ENCODE peak calls at places on chromosomes 5 and 9, in ten cellular contexts. One of them, this sample, is unnamed.

GRCh38 chr9:28624771-28625170 is 1051.5 kb upstream of the C9orf72 start:
- DNase-seq in heart left ventricle: no peak
- DNase-seq in fibroblast of villous mesenchyme: no peak
- DNase-seq in tibial artery: no peak
- DNase-seq in A549: no peak
- DNase-seq in spleen: no peak
- DNase-seq in heart right ventricle: no peak
- DNase-seq in HepG2: no peak
- DNase-seq in colonic mucosa: no peak
- DNase-seq in endothelial cell: no peak
- DNase-seq in this sample: no peak

GRCh38 chr5:72427488-72428437 is 79.4 kb downstream of the ZNF366 start:
- DNase-seq in heart left ventricle: peak; percentile 53
- DNase-seq in fibroblast of villous mesenchyme: peak; percentile 76
- DNase-seq in tibial artery: no peak
- DNase-seq in A549: no peak
- DNase-seq in spleen: no peak
- DNase-seq in heart right ventricle: peak; percentile 57
- DNase-seq in HepG2: no peak
- DNase-seq in colonic mucosa: no peak
- DNase-seq in endothelial cell: no peak
- DNase-seq in this sample: no peak

GRCh38 chr9:77808750-77809079 is 160.6 kb upstream of the GNA14 start:
- DNase-seq in heart left ventricle: no peak
- DNase-seq in fibroblast of villous mesenchyme: no peak
- DNase-seq in tibial artery: no peak
- DNase-seq in A549: no peak
- DNase-seq in spleen: no peak
- DNase-seq in heart right ventricle: no peak
- DNase-seq in HepG2: peak; percentile 72
- DNase-seq in colonic mucosa: no peak
- DNase-seq in endothelial cell: no peak
- DNase-seq in this sample: no peak

GRCh38 chr5:134003957-134004625 is 684 bp downstream of the VDAC1 start:
- DNase-seq in heart left ventricle: peak; percentile 77
- DNase-seq in fibroblast of villous mesenchyme: peak; percentile 49
- DNase-seq in tibial artery: peak; percentile 84
- DNase-seq in A549: no peak
- DNase-seq in spleen: peak; percentile 95
- DNase-seq in heart right ventricle: peak; percentile 57
- DNase-seq in HepG2: no peak
- DNase-seq in colonic mucosa: peak; percentile 67
- DNase-seq in endothelial cell: no peak
- DNase-seq in this sample: peak; percentile 66

GRCh38 chr9:119005162-119005561 is 364.1 kb downstream of the BRINP1 start:
- DNase-seq in heart left ventricle: no peak
- DNase-seq in fibroblast of villous mesenchyme: no peak
- DNase-seq in tibial artery: no peak
- DNase-seq in A549: no peak
- DNase-seq in spleen: no peak
- DNase-seq in heart right ventricle: no peak
- DNase-seq in HepG2: no peak
- DNase-seq in colonic mucosa: no peak
- DNase-seq in endothelial cell: no peak
- DNase-seq in this sample: no peak

GRCh38 chr5:143405747-143406098 is 2.2 kb upstream of the NR3C1 start:
- DNase-seq in heart left ventricle: no peak
- DNase-seq in fibroblast of villous mesenchyme: no peak
- DNase-seq in tibial artery: no peak
- DNase-seq in A549: no peak
- DNase-seq in spleen: no peak
- DNase-seq in heart right ventricle: no peak
- DNase-seq in HepG2: no peak
- DNase-seq in colonic mucosa: no peak
- DNase-seq in endothelial cell: no peak
- DNase-seq in this sample: no peak

GRCh38 chr9:93576296-93577044 is at the start of gene PHF2:
- DNase-seq in heart left ventricle: peak; percentile 48
- DNase-seq in fibroblast of villous mesenchyme: no peak
- DNase-seq in tibial artery: peak; percentile 42
- DNase-seq in A549: peak; percentile 47
- DNase-seq in spleen: peak; percentile 89
- DNase-seq in heart right ventricle: no peak
- DNase-seq in HepG2: no peak
- DNase-seq in colonic mucosa: no peak
- DNase-seq in endothelial cell: no peak
- DNase-seq in this sample: peak; percentile 53

GRCh38 chr9:89712285-89712684 is 107.5 kb downstream of the GADD45G start:
- DNase-seq in heart left ventricle: no peak
- DNase-seq in fibroblast of villous mesenchyme: no peak
- DNase-seq in tibial artery: no peak
- DNase-seq in A549: no peak
- DNase-seq in spleen: no peak
- DNase-seq in heart right ventricle: no peak
- DNase-seq in HepG2: no peak
- DNase-seq in colonic mucosa: no peak
- DNase-seq in endothelial cell: no peak
- DNase-seq in this sample: no peak

GRCh38 chr9:116155700-116156045 is 2.1 kb downstream of the PAPPA start:
- DNase-seq in heart left ventricle: no peak
- DNase-seq in fibroblast of villous mesenchyme: peak; percentile 80
- DNase-seq in tibial artery: no peak
- DNase-seq in A549: no peak
- DNase-seq in spleen: no peak
- DNase-seq in heart right ventricle: no peak
- DNase-seq in HepG2: no peak
- DNase-seq in colonic mucosa: no peak
- DNase-seq in endothelial cell: no peak
- DNase-seq in this sample: no peak

GRCh38 chr5:25025836-25026235 is 381.1 kb upstream of the CDH10 start:
- DNase-seq in heart left ventricle: no peak
- DNase-seq in fibroblast of villous mesenchyme: no peak
- DNase-seq in tibial artery: no peak
- DNase-seq in A549: no peak
- DNase-seq in spleen: no peak
- DNase-seq in heart right ventricle: no peak
- DNase-seq in HepG2: no peak
- DNase-seq in colonic mucosa: no peak
- DNase-seq in endothelial cell: no peak
- DNase-seq in this sample: no peak

GRCh38 chr9:80701061-80701460 is 988.3 kb downstream of the TLE1 start:
- DNase-seq in heart left ventricle: no peak
- DNase-seq in fibroblast of villous mesenchyme: no peak
- DNase-seq in tibial artery: no peak
- DNase-seq in A549: no peak
- DNase-seq in spleen: no peak
- DNase-seq in heart right ventricle: no peak
- DNase-seq in HepG2: no peak
- DNase-seq in colonic mucosa: no peak
- DNase-seq in endothelial cell: no peak
- DNase-seq in this sample: no peak

DNA sequence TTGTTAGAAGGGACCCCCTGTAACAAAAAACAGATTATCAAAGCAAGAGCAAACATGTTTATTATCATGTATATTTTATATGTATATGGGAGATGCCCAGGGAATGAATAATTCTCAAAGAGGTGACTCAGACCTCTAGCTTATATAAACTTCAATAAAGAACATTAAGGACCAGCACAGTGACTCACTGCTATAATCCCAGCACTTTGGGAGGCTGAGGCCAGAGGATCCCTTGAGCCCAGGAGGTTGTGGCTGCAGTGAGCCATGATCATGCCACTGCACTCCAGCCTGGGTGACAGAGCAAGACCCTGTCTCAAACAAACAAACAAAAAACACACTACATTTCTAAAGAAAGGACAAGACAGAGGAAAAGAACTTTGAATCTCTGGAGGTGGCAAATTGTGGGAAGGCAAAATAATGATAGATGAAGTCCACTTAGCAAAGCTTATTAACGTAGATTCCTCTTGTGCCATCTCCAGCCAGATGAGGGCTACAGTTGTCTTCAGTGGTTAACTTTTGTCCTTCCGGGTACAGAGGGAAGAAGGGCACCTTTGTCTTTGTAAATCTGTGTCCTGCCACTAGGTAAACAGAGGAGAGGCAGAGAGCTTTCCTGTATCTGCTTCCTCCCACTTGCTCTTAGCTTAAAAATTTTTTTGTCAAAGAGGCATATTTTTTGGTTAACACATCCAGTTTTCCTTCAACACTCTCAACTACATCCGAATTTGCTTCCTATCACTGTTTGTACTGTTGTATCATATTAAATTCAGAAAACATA is 7.5 kb upstream of the RFK start:
- DNase-seq in heart left ventricle: no peak
- DNase-seq in fibroblast of villous mesenchyme: no peak
- DNase-seq in tibial artery: no peak
- DNase-seq in A549: no peak
- DNase-seq in spleen: no peak
- DNase-seq in heart right ventricle: no peak
- DNase-seq in HepG2: peak; percentile 91
- DNase-seq in colonic mucosa: peak; percentile 60
- DNase-seq in endothelial cell: no peak
- DNase-seq in this sample: no peak
- TF ChIP-seq CTCF in heart left ventricle: no peak
- TF ChIP-seq CTCF in fibroblast of villous mesenchyme: no peak
- TF ChIP-seq CTCF in tibial artery: no peak
- TF ChIP-seq CTCF in A549: no peak
- TF ChIP-seq CTCF in spleen: no peak
- TF ChIP-seq CTCF in heart right ventricle: no peak
- TF ChIP-seq CTCF in HepG2: peak; percentile 44
- TF ChIP-seq CTCF in colonic mucosa: no peak
- TF ChIP-seq CTCF in endothelial cell: no peak
- TF ChIP-seq CTCF in this sample: no peak

GRCh38 chr9:132672413-132672690 is 2.1 kb downstream of the GTF3C4 start:
- DNase-seq in heart left ventricle: no peak
- DNase-seq in fibroblast of villous mesenchyme: peak; percentile 20
- DNase-seq in tibial artery: no peak
- DNase-seq in A549: no peak
- DNase-seq in spleen: no peak
- DNase-seq in heart right ventricle: no peak
- DNase-seq in HepG2: no peak
- DNase-seq in colonic mucosa: no peak
- DNase-seq in endothelial cell: no peak
- DNase-seq in this sample: no peak
- TF ChIP-seq CTCF in heart left ventricle: no peak
- TF ChIP-seq CTCF in fibroblast of villous mesenchyme: peak; percentile 21
- TF ChIP-seq CTCF in tibial artery: no peak
- TF ChIP-seq CTCF in A549: no peak
- TF ChIP-seq CTCF in spleen: no peak
- TF ChIP-seq CTCF in heart right ventricle: no peak
- TF ChIP-seq CTCF in HepG2: no peak
- TF ChIP-seq CTCF in colonic mucosa: no peak
- TF ChIP-seq CTCF in endothelial cell: no peak
- TF ChIP-seq CTCF in this sample: no peak

DNA sequence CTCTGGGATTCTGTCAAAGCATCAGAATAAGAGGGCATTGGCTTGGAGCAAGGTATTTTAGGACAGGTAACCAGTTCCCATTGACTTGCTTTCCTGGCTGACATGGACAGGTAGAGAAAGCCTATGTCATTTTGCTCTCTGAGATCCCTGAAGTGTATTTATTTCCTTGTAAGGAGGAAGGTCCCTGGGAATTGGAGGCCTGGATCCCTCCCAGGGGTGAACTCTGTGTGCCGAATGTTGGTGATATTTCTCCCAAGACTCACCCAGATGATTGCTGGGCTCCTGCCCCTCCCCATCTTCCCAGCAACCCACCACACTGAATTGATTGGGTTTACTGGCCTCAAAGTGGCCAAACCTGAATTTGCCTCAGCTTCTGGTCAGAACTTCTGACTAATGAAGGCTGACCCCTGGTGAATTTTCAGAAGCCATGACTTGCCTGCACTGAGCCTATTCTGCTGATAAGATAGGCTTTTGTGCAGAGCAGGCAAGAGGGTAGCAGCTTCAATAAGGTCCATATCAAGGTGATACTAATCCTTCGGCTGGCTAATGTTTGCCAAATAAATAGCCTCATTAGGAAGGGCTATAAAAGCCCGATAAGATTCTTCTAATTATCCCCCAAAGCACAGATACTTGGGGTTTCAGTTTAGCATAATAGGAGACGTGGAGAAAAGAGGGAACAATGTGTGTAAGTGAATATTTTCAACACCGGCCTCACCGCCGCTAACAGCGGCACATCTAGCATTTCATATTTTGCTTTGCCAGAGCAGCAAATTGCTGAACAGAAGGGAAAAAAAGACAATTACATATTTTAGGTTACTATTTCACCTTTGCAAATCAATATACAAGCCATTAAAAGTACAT is 152.9 kb upstream of the PITX1 start:
- DNase-seq in heart left ventricle: no peak
- DNase-seq in fibroblast of villous mesenchyme: peak; percentile 57
- DNase-seq in tibial artery: no peak
- DNase-seq in A549: no peak
- DNase-seq in spleen: no peak
- DNase-seq in heart right ventricle: no peak
- DNase-seq in HepG2: no peak
- DNase-seq in colonic mucosa: no peak
- DNase-seq in endothelial cell: no peak
- DNase-seq in this sample: no peak
- TF ChIP-seq CTCF in heart left ventricle: no peak
- TF ChIP-seq CTCF in fibroblast of villous mesenchyme: peak; percentile 35
- TF ChIP-seq CTCF in tibial artery: no peak
- TF ChIP-seq CTCF in A549: no peak
- TF ChIP-seq CTCF in spleen: no peak
- TF ChIP-seq CTCF in heart right ventricle: no peak
- TF ChIP-seq CTCF in HepG2: peak; percentile 48
- TF ChIP-seq CTCF in colonic mucosa: no peak
- TF ChIP-seq CTCF in endothelial cell: no peak
- TF ChIP-seq CTCF in this sample: no peak

GRCh38 chr5:59557572-59557971 is 336.0 kb downstream of the PDE4D start:
- DNase-seq in heart left ventricle: no peak
- DNase-seq in fibroblast of villous mesenchyme: no peak
- DNase-seq in tibial artery: no peak
- DNase-seq in A549: no peak
- DNase-seq in spleen: no peak
- DNase-seq in heart right ventricle: no peak
- DNase-seq in HepG2: no peak
- DNase-seq in colonic mucosa: no peak
- DNase-seq in endothelial cell: no peak
- DNase-seq in this sample: no peak

GRCh38 chr5:59559323-59559722 is 334.2 kb downstream of the PDE4D start:
- DNase-seq in heart left ventricle: no peak
- DNase-seq in fibroblast of villous mesenchyme: no peak
- DNase-seq in tibial artery: no peak
- DNase-seq in A549: no peak
- DNase-seq in spleen: no peak
- DNase-seq in heart right ventricle: no peak
- DNase-seq in HepG2: no peak
- DNase-seq in colonic mucosa: no peak
- DNase-seq in endothelial cell: no peak
- DNase-seq in this sample: no peak

GRCh38 chr5:59553992-59554391 is 339.5 kb downstream of the PDE4D start:
- DNase-seq in heart left ventricle: no peak
- DNase-seq in fibroblast of villous mesenchyme: no peak
- DNase-seq in tibial artery: no peak
- DNase-seq in A549: no peak
- DNase-seq in spleen: no peak
- DNase-seq in heart right ventricle: no peak
- DNase-seq in HepG2: no peak
- DNase-seq in colonic mucosa: no peak
- DNase-seq in endothelial cell: no peak
- DNase-seq in this sample: no peak

GRCh38 chr5:59554501-59554900 is 339.0 kb downstream of the PDE4D start:
- DNase-seq in heart left ventricle: no peak
- DNase-seq in fibroblast of villous mesenchyme: no peak
- DNase-seq in tibial artery: no peak
- DNase-seq in A549: no peak
- DNase-seq in spleen: no peak
- DNase-seq in heart right ventricle: no peak
- DNase-seq in HepG2: no peak
- DNase-seq in colonic mucosa: no peak
- DNase-seq in endothelial cell: no peak
- DNase-seq in this sample: no peak

GRCh38 chr5:59555596-59555995 is 337.9 kb downstream of the PDE4D start:
- DNase-seq in heart left ventricle: no peak
- DNase-seq in fibroblast of villous mesenchyme: no peak
- DNase-seq in tibial artery: no peak
- DNase-seq in A549: no peak
- DNase-seq in spleen: no peak
- DNase-seq in heart right ventricle: no peak
- DNase-seq in HepG2: no peak
- DNase-seq in colonic mucosa: no peak
- DNase-seq in endothelial cell: no peak
- DNase-seq in this sample: no peak
- TF ChIP-seq CTCF in heart left ventricle: no peak
- TF ChIP-seq CTCF in fibroblast of villous mesenchyme: no peak
- TF ChIP-seq CTCF in tibial artery: no peak
- TF ChIP-seq CTCF in A549: no peak
- TF ChIP-seq CTCF in spleen: no peak
- TF ChIP-seq CTCF in heart right ventricle: no peak
- TF ChIP-seq CTCF in HepG2: no peak
- TF ChIP-seq CTCF in colonic mucosa: no peak
- TF ChIP-seq CTCF in endothelial cell: no peak
- TF ChIP-seq CTCF in this sample: no peak